ENCODE peak calls at places on chromosome 12, in six cellular contexts. J is A673, Y is HCT116, W is mesothelial cell of epicardium, I is HL-60, P is cardiac muscle cell. Z is an unnamed sample.

GRCh38 chr12:111363578-111363977 is 5.3 kb downstream of the PHETA1 start:
- DNase-seq in W (no peak), I (no peak), Y (no peak), P (no peak), J (no peak), Z (peak; percentile 44)

GRCh38 chr12:21815306-21816062 is 41.0 kb upstream of the KCNJ8 start:
- DNase-seq in W (no peak), I (no peak), P (no peak), Y (no peak), J (no peak), Z (no peak)

GRCh38 chr12:93526786-93527428 is 45.6 kb upstream of the SOCS2 start:
- DNase-seq in P (peak; percentile 19), I (no peak), J (peak; percentile 55), Y (peak; percentile 61), W (no peak), Z (peak; percentile 14)

GRCh38 chr12:52230364-52231281 is 2.4 kb upstream of the KRT7 start:
- DNase-seq in P (no peak), J (no peak), I (no peak), W (no peak), Y (no peak), Z (peak; percentile 97)

GRCh38 chr12:71018682-71019081 is 98.1 kb upstream of the PTPRR start:
- DNase-seq in J (no peak), Y (no peak), I (no peak), W (no peak), P (no peak), Z (no peak)

GRCh38 chr12:118704517-118704916 is 276.8 kb upstream of the SRRM4 start:
- DNase-seq in J (no peak), W (no peak), I (no peak), P (no peak), Y (no peak), Z (no peak)

GRCh38 chr12:100163416-100164152 is 20.9 kb upstream of the BLTP3B start:
- DNase-seq in W (peak; percentile 50), J (peak; percentile 82), Y (peak; percentile 64), P (peak; percentile 91), I (peak; percentile 79), Z (peak; percentile 64)

GRCh38 chr12:25322918-25323773 is 72.4 kb upstream of the KRAS start:
- DNase-seq in I (no peak), P (no peak), Y (no peak), J (no peak), W (no peak), Z (no peak)

GRCh38 chr12:12302976-12303375 is 36.1 kb upstream of the LRP6 start:
- DNase-seq in J (no peak), P (no peak), I (no peak), Y (no peak), W (no peak), Z (no peak)

GRCh38 chr12:68483592-68484373 is 126.9 kb upstream of the RAP1B start:
- DNase-seq in W (no peak), Y (no peak), I (no peak), J (peak; percentile 14), P (no peak), Z (no peak)
- TF ChIP-seq CTCF in W (no peak), Y (no peak), I (no peak), J (no peak), P (no peak), Z (no peak)

GRCh38 chr12:3607821-3608220 is 116.8 kb downstream of the PRMT8 start:
- DNase-seq in P (no peak), W (no peak), I (no peak), J (no peak), Y (no peak), Z (no peak)
- TF ChIP-seq CTCF in P (no peak), W (no peak), I (no peak), J (no peak), Y (no peak), Z (no peak)

GRCh38 chr12:55818886-55819285 is 1.0 kb downstream of the ORMDL2 start:
- DNase-seq in J (no peak), Y (no peak), W (no peak), P (no peak), I (no peak), Z (no peak)

GRCh38 chr12:55820679-55821078 is 2.8 kb downstream of the ORMDL2 start:
- DNase-seq in W (no peak), P (no peak), Y (no peak), J (peak; percentile 39), I (no peak), Z (no peak)

GRCh38 chr12:55824726-55825125 is 4.7 kb downstream of the DNAJC14 start:
- DNase-seq in Y (no peak), P (no peak), J (no peak), I (no peak), W (no peak), Z (no peak)

GRCh38 chr12:55823419-55823818 is 5.6 kb downstream of the ORMDL2 start:
- DNase-seq in I (no peak), P (no peak), J (no peak), Y (no peak), W (no peak), Z (no peak)

GRCh38 chr12:55822228-55822627 is 4.4 kb downstream of the ORMDL2 start:
- DNase-seq in P (peak; percentile 42), I (no peak), J (no peak), W (no peak), Y (no peak), Z (no peak)
- TF ChIP-seq CTCF in P (peak; percentile 27), I (no peak), J (peak; percentile 42), W (no peak), Y (no peak), Z (peak; percentile 40)

GRCh38 chr12:41053046-41053445 is 135.1 kb upstream of the PDZRN4 start:
- DNase-seq in J (no peak), W (no peak), P (no peak), Y (no peak), I (no peak), Z (no peak)
- TF ChIP-seq CTCF in J (no peak), W (no peak), P (no peak), Y (no peak), I (no peak), Z (no peak)

DNA sequence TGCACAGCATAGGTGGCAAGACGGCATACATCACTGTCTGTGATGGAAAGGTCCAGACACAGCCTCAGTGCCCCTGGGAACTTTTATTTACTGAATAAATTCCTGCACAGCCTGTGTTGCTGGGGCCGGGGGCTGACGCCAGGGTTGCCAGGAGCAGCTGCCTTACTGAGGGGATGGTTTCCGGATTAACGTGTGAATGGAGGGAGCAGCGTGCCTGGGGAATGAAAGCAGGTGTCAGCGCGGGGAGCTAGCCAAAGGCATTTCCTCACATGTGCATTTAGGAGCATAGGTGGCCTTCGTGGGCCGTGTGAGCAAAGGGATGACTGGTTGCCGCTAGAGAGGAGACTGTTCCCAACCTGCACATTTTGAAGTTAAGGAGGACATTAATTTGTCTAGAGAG is 41.6 kb downstream of the SFSWAP start:
- DNase-seq in I (no peak), Y (no peak), P (no peak), W (no peak), J (no peak), Z (no peak)
- TF ChIP-seq CTCF in I (no peak), Y (no peak), P (no peak), W (no peak), J (no peak), Z (no peak)

GRCh38 chr12:112524676-112525425 is 106.1 kb downstream of the PTPN11 start:
- DNase-seq in J (no peak), I (no peak), W (no peak), P (no peak), Y (no peak), Z (peak; percentile 88)
- TF ChIP-seq CTCF in J (no peak), I (no peak), W (no peak), P (peak; percentile 17), Y (no peak), Z (no peak)

DNA sequence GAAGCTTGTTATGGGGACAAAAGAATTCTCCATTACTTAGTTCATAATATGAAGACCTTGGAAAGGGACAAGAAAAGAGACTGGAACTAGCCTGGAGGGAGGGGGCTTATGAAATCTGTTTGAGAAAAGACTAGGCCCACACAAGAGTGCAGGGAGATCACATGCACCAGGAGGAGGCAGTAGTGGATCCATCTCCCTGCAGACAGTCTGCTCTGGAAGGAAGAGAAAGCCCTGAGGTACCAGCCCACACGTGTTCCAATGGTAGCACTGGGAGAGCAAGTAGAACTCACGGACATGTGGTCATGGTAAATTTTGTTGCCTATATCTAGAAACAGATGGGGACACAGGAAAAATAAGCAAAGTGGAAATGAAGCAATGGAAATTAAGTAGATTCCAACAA is 445.4 kb downstream of the SOX5 start:
- DNase-seq in W (no peak), Y (no peak), I (no peak), P (no peak), J (no peak), Z (no peak)
- TF ChIP-seq CTCF in W (no peak), Y (no peak), I (no peak), P (no peak), J (peak; percentile 28), Z (no peak)

DNA sequence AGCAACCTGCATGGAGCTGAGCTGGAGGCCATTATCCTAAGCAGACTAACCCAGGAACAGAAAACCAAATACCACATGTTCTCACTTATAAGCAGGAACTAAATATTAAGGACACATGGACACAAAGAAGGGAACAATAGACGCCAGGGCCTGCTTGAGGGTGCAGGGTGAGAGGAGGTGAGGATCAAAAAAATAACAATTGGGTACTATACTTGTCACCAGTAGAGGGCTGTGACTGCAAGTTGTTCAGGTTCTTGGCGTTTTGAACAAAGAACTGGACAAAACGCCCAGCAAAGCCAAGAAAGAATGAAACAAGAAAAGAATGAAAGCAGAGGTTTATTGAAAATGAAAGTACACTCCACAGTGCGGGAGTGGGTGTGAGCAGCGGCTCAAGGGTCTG is 208.5 kb upstream of the NEDD1 start:
- DNase-seq in W (no peak), J (no peak), I (no peak), P (no peak), Y (no peak), Z (no peak)
- TF ChIP-seq CTCF in W (no peak), J (peak; percentile 15), I (no peak), P (no peak), Y (no peak), Z (peak; percentile 46)